ENCODE peak calls at places on chromosomes 7 and 10, in eight cellular contexts. X, L, I, O, V, A, Q and K are unnamed samples.

GRCh38 chr7:159091041-159091440 is 53.6 kb downstream of the VIPR2 start:
- DNase-seq in X (peak; percentile 57), L (no peak), I (no peak), O (peak; percentile 49), V (no peak), A (no peak), Q (no peak), K (peak; percentile 50)

GRCh38 chr7:92368741-92369140 is 78.5 kb upstream of the GATAD1 start:
- DNase-seq in X (no peak), L (no peak), I (no peak), O (no peak), V (no peak), A (no peak), Q (no peak), K (no peak)

GRCh38 chr10:785539-786214 is 96.2 kb upstream of the DIP2C start:
- DNase-seq in X (no peak), L (no peak), I (no peak), O (peak; percentile 34), V (no peak), A (no peak), Q (no peak), K (peak; percentile 52)

GRCh38 chr7:111992601-111993000 is 213.6 kb downstream of the DOCK4 start:
- DNase-seq in X (no peak), L (no peak), I (no peak), O (peak; percentile 42), V (no peak), A (no peak), Q (no peak), K (no peak)

GRCh38 chr7:90994601-90995000 is 269.6 kb upstream of the FZD1 start:
- DNase-seq in X (no peak), L (no peak), I (no peak), O (no peak), V (no peak), A (no peak), Q (no peak), K (no peak)

GRCh38 chr10:63573068-63573697 is 52.0 kb downstream of the REEP3 start:
- DNase-seq in X (no peak), L (no peak), I (no peak), O (no peak), V (no peak), A (no peak), Q (no peak), K (no peak)

GRCh38 chr7:140899883-140900282 is 24.8 kb downstream of the BRAF start:
- DNase-seq in X (no peak), L (no peak), I (no peak), O (no peak), V (no peak), A (no peak), Q (no peak), K (peak; percentile 32)

GRCh38 chr10:127344346-127344745 is 148.0 kb upstream of the INSYN2A start:
- DNase-seq in X (no peak), L (no peak), I (no peak), O (no peak), V (no peak), A (no peak), Q (no peak), K (no peak)

GRCh38 chr7:128838981-128839731 is 8.9 kb downstream of the FLNC start:
- DNase-seq in X (no peak), L (no peak), I (no peak), O (peak; percentile 78), V (no peak), A (no peak), Q (peak; percentile 74), K (peak; percentile 51)

GRCh38 chr7:114431198-114431597 is 16.6 kb downstream of the FOXP2 start:
- DNase-seq in X (no peak), L (no peak), I (no peak), O (no peak), V (no peak), A (no peak), Q (no peak), K (no peak)

GRCh38 chr7:66957595-66958290 is 36.7 kb downstream of the TMEM248 start:
- DNase-seq in X (peak; percentile 67), L (no peak), I (no peak), O (no peak), V (no peak), A (no peak), Q (no peak), K (no peak)

GRCh38 chr7:45683556-45684148 is 109.5 kb downstream of the ADCY1 start:
- DNase-seq in X (peak; percentile 40), L (no peak), I (no peak), O (no peak), V (no peak), A (no peak), Q (no peak), K (no peak)

GRCh38 chr10:91210435-91210834 is 10.0 kb upstream of the PCGF5 start:
- DNase-seq in X (peak; percentile 81), L (no peak), I (peak; percentile 75), O (no peak), V (no peak), A (no peak), Q (no peak), K (no peak)

GRCh38 chr7:151400626-151401315 is 9.1 kb downstream of the WDR86 start:
- DNase-seq in X (peak; percentile 84), L (no peak), I (peak; percentile 28), O (peak; percentile 69), V (no peak), A (no peak), Q (no peak), K (peak; percentile 77)

GRCh38 chr10:93745411-93746065 is 12.2 kb upstream of the LGI1 start:
- DNase-seq in X (no peak), L (no peak), I (no peak), O (no peak), V (no peak), A (no peak), Q (no peak), K (peak; percentile 37)

GRCh38 chr7:137990251-137990901 is 11.5 kb downstream of the CREB3L2 start:
- DNase-seq in X (no peak), L (peak; percentile 89), I (no peak), O (no peak), V (peak; percentile 96), A (no peak), Q (no peak), K (no peak)

DNA sequence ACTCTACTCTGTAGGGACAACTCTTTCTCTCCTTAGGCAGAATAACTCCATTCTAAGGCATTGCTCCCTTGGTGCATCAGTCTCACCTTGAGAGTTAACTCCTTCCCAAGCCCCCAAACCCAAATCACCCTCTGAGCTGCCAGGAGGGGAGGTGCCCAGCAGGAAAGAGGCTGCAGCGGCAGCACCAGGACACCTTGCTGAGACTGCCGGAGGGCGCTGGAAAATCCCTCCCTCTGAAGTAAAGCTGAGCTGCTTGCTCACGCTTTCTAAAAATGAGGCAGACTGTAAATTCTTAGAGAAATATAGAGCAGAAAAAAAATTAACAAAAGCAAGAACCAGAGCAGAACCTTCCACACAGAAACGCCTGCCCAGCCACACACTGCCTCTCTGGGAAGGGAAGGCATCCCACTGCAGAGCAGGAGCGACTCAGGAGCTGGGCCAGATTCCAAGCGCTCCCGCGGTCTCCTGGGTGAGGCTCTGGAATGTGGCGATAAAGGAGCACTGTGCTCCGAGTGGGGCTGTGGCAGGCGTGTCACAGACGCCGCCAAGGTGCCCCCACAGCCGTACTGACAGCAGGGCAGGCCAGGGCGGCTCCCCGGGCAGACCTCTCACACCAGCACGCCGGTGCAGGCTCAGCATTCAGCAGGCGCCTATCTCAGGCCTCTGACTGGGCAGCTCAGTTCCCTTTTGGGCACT is 202.1 kb downstream of the TNS3 start:
- DNase-seq in X (peak; percentile 41), L (no peak), I (peak; percentile 77), O (peak; percentile 90), V (peak; percentile 62), A (peak; percentile 55), Q (peak; percentile 40), K (peak; percentile 68)
- H3K4me3 ChIP-seq in X (no peak overlapping the region), L (no peak overlapping the region), I (peak overlapping the region; percentile 38), O (peak overlapping the region; percentile 49), V (no peak overlapping the region), A (peak overlapping the region; percentile 7), Q (no peak overlapping the region), K (no peak overlapping the region)

GRCh38 chr10:70498970-70499828 is 20.6 kb downstream of the PALD1 start:
- DNase-seq in X (no peak), L (no peak), I (no peak), O (no peak), V (no peak), A (no peak), Q (no peak), K (peak; percentile 79)

GRCh38 chr10:70502406-70502805 is 23.8 kb downstream of the PALD1 start:
- DNase-seq in X (no peak), L (no peak), I (no peak), O (no peak), V (no peak), A (no peak), Q (no peak), K (no peak)

GRCh38 chr10:70500812-70501301 is 22.3 kb downstream of the PALD1 start:
- DNase-seq in X (no peak), L (no peak), I (no peak), O (no peak), V (no peak), A (no peak), Q (no peak), K (peak; percentile 33)

GRCh38 chr10:70499829-70500167 is 21.2 kb downstream of the PALD1 start:
- DNase-seq in X (no peak), L (no peak), I (no peak), O (no peak), V (no peak), A (no peak), Q (no peak), K (no peak)

DNA sequence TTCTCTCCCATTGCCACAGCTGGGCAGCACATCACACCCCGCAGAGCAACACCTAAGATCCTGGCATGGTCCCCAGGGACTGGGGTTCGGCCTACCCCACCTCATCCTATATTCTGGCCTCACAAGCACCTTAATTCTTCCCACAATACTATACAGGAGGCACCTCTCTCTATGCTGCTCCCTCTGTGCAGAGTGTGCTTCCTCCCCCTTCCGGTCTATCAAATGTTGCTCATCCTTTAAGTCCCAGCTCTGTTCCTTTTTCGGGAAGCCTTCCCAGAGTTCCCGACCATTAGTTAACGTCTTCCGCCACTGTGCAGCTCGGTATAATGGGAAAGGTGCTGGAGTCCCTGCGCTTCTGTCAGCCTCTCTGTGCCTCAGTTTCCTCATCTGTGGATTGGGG is 21.8 kb downstream of the PALD1 start:
- DNase-seq in X (no peak), L (no peak), I (no peak), O (no peak), V (no peak), A (no peak), Q (no peak), K (peak; percentile 29)
- H3K4me3 ChIP-seq in X (no peak overlapping the region), L (no peak overlapping the region), I (peak overlapping the region; percentile 11), O (no peak overlapping the region), V (no peak overlapping the region), A (no peak overlapping the region), Q (no peak overlapping the region), K (no peak overlapping the region)

DNA sequence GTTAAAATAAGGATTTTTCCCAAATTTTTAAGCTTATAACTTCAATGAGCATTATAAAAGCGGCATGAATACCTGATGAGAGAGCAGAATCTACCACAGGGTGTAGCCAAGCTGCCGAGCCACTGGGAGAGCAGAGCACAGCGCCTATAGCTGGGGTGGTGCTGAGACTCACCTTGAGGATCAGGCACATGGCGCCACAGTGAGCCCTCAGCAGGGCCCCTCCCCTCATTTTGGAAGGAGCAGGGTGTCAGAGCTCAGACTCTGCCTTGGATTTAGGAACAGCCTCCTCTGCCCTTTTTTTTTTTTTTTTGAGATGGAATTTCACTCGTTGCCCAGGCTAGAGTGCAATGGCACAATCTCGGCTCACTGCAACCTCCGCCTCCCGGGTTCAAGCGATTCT is 118.6 kb downstream of the SRPK2 start:
- DNase-seq in X (no peak), L (no peak), I (no peak), O (no peak), V (no peak), A (no peak), Q (peak; percentile 26), K (peak; percentile 37)
- H3K4me3 ChIP-seq in X (no peak overlapping the region), L (no peak overlapping the region), I (no peak overlapping the region), O (no peak overlapping the region), V (no peak overlapping the region), A (peak overlapping the region; percentile 45), Q (no peak overlapping the region), K (no peak overlapping the region)

GRCh38 chr7:131548371-131548770 is 8.1 kb downstream of the PODXL start:
- DNase-seq in X (peak; percentile 6), L (no peak), I (no peak), O (no peak), V (no peak), A (no peak), Q (no peak), K (no peak)
- H3K4me3 ChIP-seq in X (no peak overlapping the region), L (no peak overlapping the region), I (no peak overlapping the region), O (no peak overlapping the region), V (no peak overlapping the region), A (no peak overlapping the region), Q (no peak overlapping the region), K (no peak overlapping the region)